ENCODE peak calls at places on chromosomes 5 and 9, in eight cellular contexts. T, S, I, A, L, G, J and C are unnamed samples.

GRCh38 chr9:34992376-34992951 is 2.9 kb downstream of the DNAJB5 start:
- ATAC-seq in T (no peak), S (no peak), I (no peak), A (peak; percentile 12), L (no peak), G (peak; percentile 18), J (no peak), C (no peak)

GRCh38 chr9:114089206-114089840 is 9.8 kb downstream of the KIF12 start:
- ATAC-seq in T (no peak), S (no peak), I (no peak), A (no peak), L (no peak), G (no peak), J (no peak), C (no peak)

GRCh38 chr9:110769667-110770066 is 101.1 kb downstream of the MUSK start:
- ATAC-seq in T (no peak), S (no peak), I (no peak), A (peak; percentile 54), L (no peak), G (no peak), J (no peak), C (no peak)

GRCh38 chr5:67124556-67124955 is 72.0 kb downstream of the CD180 start:
- ATAC-seq in T (no peak), S (no peak), I (no peak), A (no peak), L (no peak), G (no peak), J (no peak), C (no peak)

GRCh38 chr5:138870611-138871010 is 4.5 kb downstream of the LRRTM2 start:
- ATAC-seq in T (no peak), S (no peak), I (no peak), A (no peak), L (no peak), G (no peak), J (no peak), C (no peak)

GRCh38 chr5:98309785-98310566 is 463.5 kb upstream of the RGMB start:
- ATAC-seq in T (peak; percentile 87), S (peak; percentile 53), I (peak; percentile 68), A (peak; percentile 78), L (peak; percentile 93), G (peak; percentile 77), J (no peak), C (peak; percentile 50)

GRCh38 chr5:54524704-54525103 is 7.1 kb downstream of the SNX18 start:
- ATAC-seq in T (no peak), S (no peak), I (no peak), A (peak; percentile 15), L (no peak), G (peak; percentile 50), J (no peak), C (no peak)

GRCh38 chr5:135916638-135917263 is 21.1 kb upstream of the IL9 start:
- ATAC-seq in T (no peak), S (no peak), I (no peak), A (no peak), L (no peak), G (no peak), J (no peak), C (no peak)

GRCh38 chr5:142479854-142480253 is 155.0 kb upstream of the SPRY4 start:
- ATAC-seq in T (no peak), S (no peak), I (no peak), A (no peak), L (no peak), G (no peak), J (no peak), C (no peak)

GRCh38 chr9:7324031-7324654 is 475.4 kb downstream of the DMAC1 start:
- ATAC-seq in T (no peak), S (no peak), I (no peak), A (no peak), L (no peak), G (peak; percentile 32), J (no peak), C (peak; percentile 25)

GRCh38 chr9:132094314-132094791 is 14.7 kb upstream of the MED27 start:
- ATAC-seq in T (no peak), S (no peak), I (no peak), A (peak; percentile 94), L (peak; percentile 63), G (no peak), J (no peak), C (no peak)

GRCh38 chr9:79384091-79384490 is 187.7 kb upstream of the TLE4 start:
- ATAC-seq in T (no peak), S (no peak), I (no peak), A (no peak), L (no peak), G (no peak), J (no peak), C (no peak)

GRCh38 chr9:121383715-121384114 is 13.7 kb upstream of the STOM start:
- ATAC-seq in T (no peak), S (no peak), I (no peak), A (peak; percentile 42), L (no peak), G (no peak), J (no peak), C (no peak)

GRCh38 chr9:72579190-72579589 is 57.8 kb downstream of the TMC1 start:
- ATAC-seq in T (peak; percentile 82), S (no peak), I (no peak), A (no peak), L (peak; percentile 83), G (no peak), J (peak; percentile 77), C (no peak)

GRCh38 chr9:78213696-78214095 is 22.2 kb upstream of the CEP78 start:
- ATAC-seq in T (peak; percentile 70), S (peak; percentile 65), I (peak; percentile 77), A (peak; percentile 59), L (no peak), G (no peak), J (no peak), C (no peak)

GRCh38 chr5:61817472-61818326 is 485.6 kb downstream of the ZSWIM6 start:
- ATAC-seq in T (peak; percentile 97), S (peak; percentile 94), I (peak; percentile 90), A (peak; percentile 94), L (peak; percentile 96), G (no peak), J (peak; percentile 83), C (no peak)

GRCh38 chr9:3331801-3332200 is 194.0 kb downstream of the RFX3 start:
- ATAC-seq in T (peak; percentile 30), S (peak; percentile 55), I (peak; percentile 64), A (no peak), L (peak; percentile 77), G (no peak), J (peak; percentile 52), C (no peak)

GRCh38 chr5:12951846-12952245 is 992.6 kb downstream of the DNAH5 start:
- ATAC-seq in T (no peak), S (no peak), I (no peak), A (no peak), L (no peak), G (no peak), J (no peak), C (no peak)

GRCh38 chr5:55667938-55668337 is 44.2 kb downstream of the SLC38A9 start:
- ATAC-seq in T (no peak), S (no peak), I (no peak), A (peak; percentile 24), L (no peak), G (no peak), J (no peak), C (no peak)

GRCh38 chr9:129198737-129199435 is 20.8 kb upstream of the IER5L start:
- ATAC-seq in T (no peak), S (no peak), I (no peak), A (no peak), L (no peak), G (no peak), J (no peak), C (no peak)

DNA sequence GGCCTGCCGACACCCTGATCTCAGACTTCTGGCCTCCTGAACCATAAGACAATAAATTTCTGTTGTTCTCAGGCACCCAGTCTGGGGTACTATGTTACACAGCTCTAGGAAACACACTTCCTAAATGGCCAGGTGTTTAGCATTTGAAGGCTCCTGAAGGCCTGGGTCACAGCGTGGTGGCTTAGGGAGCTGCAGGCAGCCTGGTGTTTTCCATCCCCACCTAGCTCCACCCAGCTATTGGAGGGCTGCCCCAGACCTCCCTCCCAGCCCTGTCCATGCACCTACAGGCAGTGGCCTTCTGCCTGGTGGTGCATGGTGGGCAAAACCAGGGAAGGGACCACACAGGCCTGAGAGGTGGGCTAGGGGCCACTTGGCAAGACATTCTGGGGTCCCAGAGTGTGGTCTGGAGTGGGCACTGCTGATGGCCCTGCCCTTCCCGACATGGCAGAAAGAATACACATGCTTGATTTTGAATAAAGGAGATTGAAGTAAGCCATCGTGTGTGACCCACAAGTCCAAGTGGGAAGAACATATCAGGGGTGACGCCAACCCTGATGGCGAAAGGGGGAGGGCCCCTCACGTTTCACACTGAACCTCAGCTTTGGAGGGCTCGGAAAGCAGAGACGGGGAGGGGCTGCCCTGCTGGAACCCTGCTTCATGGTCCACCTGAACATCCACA is 1.3 kb upstream of the SUSD3 start:
- ATAC-seq in T (no peak), S (no peak), I (peak; percentile 66), A (no peak), L (no peak), G (no peak), J (peak; percentile 10), C (no peak)
- TF ChIP-seq POLR2A in T (no peak), S (no peak), I (no peak), A (no peak), L (no peak), G (no peak), J (no peak), C (no peak)

GRCh38 chr5:1744393-1745189 is 55.0 kb downstream of the MRPL36 start:
- ATAC-seq in T (no peak), S (no peak), I (no peak), A (no peak), L (no peak), G (no peak), J (no peak), C (no peak)
- TF ChIP-seq POLR2A in T (no peak), S (no peak), I (no peak), A (no peak), L (no peak), G (no peak), J (no peak), C (no peak)

DNA sequence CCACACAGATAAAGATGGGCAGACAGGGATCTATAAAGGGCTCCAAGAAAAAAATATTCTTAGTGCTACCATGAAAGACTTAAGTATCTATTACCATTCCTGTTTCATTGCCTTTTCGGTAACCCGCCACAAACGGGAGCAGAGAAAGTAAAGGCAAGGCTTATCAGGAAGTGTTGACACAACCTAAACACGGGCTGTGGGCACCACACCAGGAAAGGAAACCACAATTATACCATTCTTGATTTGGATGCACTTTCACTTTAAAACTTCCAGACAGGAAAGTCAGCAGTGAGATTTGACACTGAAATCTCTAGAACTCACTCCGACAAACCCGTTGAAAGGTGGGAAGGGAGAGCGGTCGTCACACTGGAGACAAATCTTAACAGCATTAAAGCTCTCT is 6.5 kb downstream of the TLE1 start:
- ATAC-seq in T (no peak), S (no peak), I (no peak), A (no peak), L (no peak), G (no peak), J (no peak), C (no peak)
- TF ChIP-seq POLR2A in T (no peak), S (no peak), I (no peak), A (no peak), L (no peak), G (no peak), J (no peak), C (no peak)

DNA sequence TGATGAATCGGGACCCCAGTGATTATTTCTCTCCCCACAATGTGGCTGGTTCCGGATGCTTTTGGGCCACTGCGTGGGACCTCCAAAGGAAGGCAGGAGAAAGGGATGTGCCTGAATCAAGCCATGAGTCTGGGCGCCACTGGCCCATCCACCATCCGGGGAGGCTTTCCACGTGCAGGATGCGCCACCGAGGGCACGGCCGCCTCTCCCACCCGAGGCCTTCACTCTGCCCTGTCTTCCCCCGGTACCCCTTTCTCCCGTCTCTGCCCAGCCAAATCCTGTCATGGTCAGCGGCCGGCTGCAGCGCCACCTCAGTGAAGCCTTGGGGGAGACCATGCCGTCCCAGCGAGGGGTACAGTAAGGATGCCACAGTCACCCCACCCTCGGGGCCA is 43.9 kb upstream of the GRHPR start:
- ATAC-seq in T (no peak), S (no peak), I (no peak), A (no peak), L (no peak), G (no peak), J (no peak), C (no peak)
- TF ChIP-seq POLR2A in T (no peak), S (no peak), I (no peak), A (no peak), L (no peak), G (no peak), J (no peak), C (no peak)